ENCODE peak calls at places on chromosomes 3 and 15, in seven cellular contexts. D is activated CD8-positive, alpha-beta memory T cell treated with anti-CD3 and anti-CD28 coated beads for 4 hours; E is NCI-H1105; Q is NCI-H460; S is T-helper 17 cell; T is activated CD4-positive, alpha-beta T cell treated with anti-CD3 and anti-CD28 coated beads for 24 hours; M is kidney epithelial cell. B is an unnamed sample.

GRCh38 chr15:39578851-39579486 is 1.9 kb upstream of the THBS1 start:
- DNase-seq in S (no peak), E (no peak), D (no peak), Q (no peak), M (no peak), T (no peak), B (no peak)

GRCh38 chr3:81789686-81790085 is 28.2 kb upstream of the GBE1 start:
- DNase-seq in T (no peak), E (no peak), D (no peak), Q (no peak), M (no peak), S (no peak), B (no peak)

GRCh38 chr15:76994971-76995945 is at the start of gene PSTPIP1:
- DNase-seq in T (peak), M (no peak), Q (no peak), S (peak), E (no peak), D (peak), B (no peak)

GRCh38 chr3:154904328-154904727 is 175.8 kb upstream of the MME start:
- DNase-seq in T (no peak), M (no peak), S (no peak), Q (no peak), E (no peak), D (no peak), B (peak)

GRCh38 chr15:90203473-90203872 is 2.3 kb downstream of the SEMA4B start:
- DNase-seq in E (no peak), D (no peak), S (no peak), Q (no peak), M (no peak), T (no peak), B (no peak)

GRCh38 chr15:100733088-100733487 is 130.7 kb downstream of the ASB7 start:
- DNase-seq in M (no peak), E (no peak), Q (no peak), S (no peak), D (no peak), T (no peak), B (no peak)

GRCh38 chr3:20055020-20055775 is 15.0 kb downstream of the KAT2B start:
- DNase-seq in E (no peak), Q (no peak), S (no peak), M (no peak), T (no peak), D (no peak), B (no peak)

GRCh38 chr3:195075941-195076875 is 194.8 kb downstream of the XXYLT1 start:
- DNase-seq in Q (no peak), T (no peak), D (no peak), M (no peak), S (peak), E (no peak), B (no peak)

GRCh38 chr3:42061711-42062408 is 29.3 kb upstream of the TRAK1 start:
- DNase-seq in E (peak), M (no peak), S (no peak), Q (peak), D (no peak), T (no peak), B (no peak)

GRCh38 chr15:66706840-66707239 is 4.8 kb downstream of the SMAD6 start:
- DNase-seq in T (no peak), S (no peak), M (no peak), E (no peak), D (no peak), Q (no peak), B (no peak)

GRCh38 chr15:83164409-83165404 is 42.9 kb downstream of the HDGFL3 start:
- DNase-seq in T (no peak), D (no peak), M (no peak), Q (no peak), E (no peak), S (no peak), B (no peak)

GRCh38 chr3:43001094-43001553 is 22.0 kb downstream of the GASK1A start:
- DNase-seq in D (no peak), T (no peak), Q (no peak), M (no peak), E (no peak), S (no peak), B (no peak)

GRCh38 chr3:69219101-69219708 is 96.8 kb upstream of the LMOD3 start:
- DNase-seq in Q (no peak), M (no peak), S (no peak), D (no peak), E (no peak), T (no peak), B (no peak)

GRCh38 chr3:89212614-89213013 is 105.2 kb downstream of the EPHA3 start:
- DNase-seq in Q (no peak), M (no peak), S (no peak), E (no peak), D (no peak), T (no peak), B (no peak)

GRCh38 chr15:85094685-85095084 is 113.0 kb downstream of the PDE8A start:
- DNase-seq in M (no peak), D (no peak), T (no peak), S (no peak), E (no peak), Q (no peak), B (no peak)

GRCh38 chr3:141067559-141067958 is 16.4 kb downstream of the SPSB4 start:
- DNase-seq in E (no peak), M (no peak), Q (no peak), D (no peak), T (no peak), S (no peak), B (no peak)

GRCh38 chr3:42635111-42635510 is 18.4 kb upstream of the ZBTB47 start:
- DNase-seq in Q (no peak), D (no peak), T (no peak), E (no peak), S (no peak), M (no peak), B (no peak)

GRCh38 chr3:5136619-5137429 is 14.7 kb downstream of the ARL8B start:
- DNase-seq in S (no peak), E (no peak), Q (peak), M (peak), D (no peak), T (no peak), B (no peak)

GRCh38 chr3:42066516-42067181 is 24.5 kb upstream of the TRAK1 start:
- DNase-seq in Q (no peak), M (no peak), S (no peak), T (no peak), E (no peak), D (no peak), B (no peak)

GRCh38 chr15:78108300-78109084 is 16.1 kb downstream of the SH2D7 start:
- DNase-seq in M (peak), T (peak), D (peak), Q (peak), S (peak), E (peak), B (peak)

GRCh38 chr3:31312400-31312799 is 220.3 kb upstream of the STT3B start:
- DNase-seq in S (no peak), Q (no peak), E (no peak), M (no peak), T (no peak), D (no peak), B (no peak)

GRCh38 chr3:108822167-108822897 is at the start of gene TRAT1:
- DNase-seq in T (no peak), M (no peak), D (no peak), S (no peak), Q (no peak), E (no peak), B (no peak)

GRCh38 chr3:194370753-194371152 is 1.2 kb upstream of the LRRC15 start:
- DNase-seq in Q (no peak), E (no peak), D (no peak), S (no peak), M (no peak), T (no peak), B (no peak)

GRCh38 chr3:65928110-65928509 is 110.6 kb downstream of the MAGI1 start:
- DNase-seq in M (peak), D (no peak), E (no peak), S (no peak), Q (no peak), T (no peak), B (no peak)

GRCh38 chr15:69194854-69195253 is 34.4 kb downstream of the GLCE start:
- DNase-seq in T (no peak), E (no peak), D (no peak), Q (no peak), S (no peak), M (no peak), B (no peak)

GRCh38 chr15:44729394-44729913 is 6.9 kb upstream of the TRIM69 start:
- DNase-seq in M (no peak), S (no peak), E (peak), D (no peak), Q (no peak), T (no peak), B (peak)

GRCh38 chr3:184688251-184688851 is 23.5 kb downstream of the MAGEF1 start:
- DNase-seq in E (no peak), T (no peak), M (peak), S (no peak), D (no peak), Q (no peak), B (no peak)

GRCh38 chr3:97763586-97764148 is 891 bp upstream of the ARL6 start:
- DNase-seq in D (no peak), S (no peak), E (no peak), M (no peak), Q (no peak), T (no peak), B (peak)